ENCODE peak calls at places on chromosomes 1 and 21, in ten cellular contexts. J is MV-4-11; X is type B pancreatic cell; G is KG1; W is GM19239; K is NCI-H1105 treated with DMSO at 0.1 percent for 48 hours; A is hepatic stellate cell; T is cardiac fibroblast; M is substantia nigra; F is stimulated activated CD4-positive, alpha-beta T cell treated with anti-CD3 and anti-CD28 coated beads, TNF-alpha, amount 100 ng/mL, for 1 hour. B is an unnamed sample.

GRCh38 chr1:89871768-89872473 is 51.1 kb downstream of the LRRC8D start:
- DNase-seq in K (no peak), A (no peak), X (no peak), F (no peak), G (no peak), T (peak), W (no peak), J (no peak), M (no peak), B (no peak)

GRCh38 chr1:235468970-235469369 is 35.3 kb downstream of the B3GALNT2 start:
- DNase-seq in T (peak), G (no peak), F (no peak), K (no peak), W (no peak), A (peak), M (no peak), J (no peak), X (no peak), B (peak)

GRCh38 chr1:16208270-16208987 is 4.0 kb downstream of the ARHGEF19 start:
- DNase-seq in M (no peak), K (no peak), X (no peak), F (no peak), T (peak), J (peak), G (no peak), A (no peak), W (no peak), B (peak)

GRCh38 chr1:7752512-7753417 is 18.3 kb upstream of the VAMP3 start:
- DNase-seq in W (no peak), A (peak), K (peak), X (no peak), M (no peak), J (peak), F (peak), T (peak), G (peak), B (peak)

GRCh38 chr1:54882483-54882882 is 4.5 kb downstream of the DHCR24 start:
- DNase-seq in G (no peak), A (no peak), K (no peak), W (no peak), J (no peak), T (no peak), X (no peak), F (no peak), M (no peak), B (no peak)

GRCh38 chr1:179366093-179366800 is 476 bp downstream of the AXDND1 start:
- DNase-seq in M (no peak), G (peak), K (peak), T (peak), J (no peak), X (no peak), A (peak), W (no peak), F (no peak), B (peak)

GRCh38 chr1:91018006-91018405 is 3.8 kb downstream of the ZNF644 start:
- DNase-seq in G (no peak), T (peak), K (no peak), A (peak), F (no peak), J (peak), X (no peak), W (no peak), M (no peak), B (peak)

GRCh38 chr1:99638853-99639252 is 7.1 kb upstream of the PALMD start:
- DNase-seq in K (no peak), A (no peak), X (no peak), J (no peak), G (no peak), M (no peak), T (no peak), F (no peak), W (no peak), B (no peak)

GRCh38 chr1:38814984-38815464 is 44.5 kb downstream of the RRAGC start:
- DNase-seq in J (no peak), X (no peak), A (no peak), F (no peak), T (no peak), G (no peak), M (no peak), K (no peak), W (no peak), B (no peak)

GRCh38 chr1:55530749-55531478 is 315.8 kb upstream of the USP24 start:
- DNase-seq in K (no peak), W (no peak), G (no peak), T (no peak), F (no peak), X (no peak), J (no peak), M (no peak), A (no peak), B (no peak)

GRCh38 chr1:89277725-89278124 is 5.1 kb upstream of the GBP5 start:
- DNase-seq in A (no peak), F (no peak), K (no peak), T (no peak), M (no peak), W (no peak), G (no peak), J (peak), X (no peak), B (peak)

GRCh38 chr1:56374026-56374974 is 205.1 kb downstream of the PLPP3 start:
- DNase-seq in X (no peak), M (no peak), A (no peak), W (no peak), G (no peak), F (no peak), K (peak), T (peak), J (no peak), B (no peak)

GRCh38 chr1:7424352-7424890 is 346.7 kb upstream of the VAMP3 start:
- DNase-seq in J (no peak), M (no peak), A (peak), G (no peak), K (no peak), W (no peak), X (no peak), T (peak), F (no peak), B (peak)

GRCh38 chr1:240619901-240620621 is 8.1 kb upstream of the GREM2 start:
- DNase-seq in K (no peak), M (no peak), J (no peak), A (no peak), G (no peak), T (no peak), F (no peak), X (no peak), W (no peak), B (no peak)

GRCh38 chr21:39610705-39611104 is 2.0 kb upstream of the B3GALT5 start:
- DNase-seq in T (no peak), G (no peak), K (no peak), A (no peak), F (no peak), J (no peak), X (no peak), M (no peak), W (no peak), B (no peak)

GRCh38 chr1:78651247-78651646 is 1.6 kb downstream of the IFI44 start:
- DNase-seq in J (no peak), F (no peak), A (no peak), W (no peak), M (no peak), T (no peak), K (no peak), G (peak), X (no peak), B (peak)

GRCh38 chr21:45901061-45901690 is 80.4 kb upstream of the COL6A1 start:
- DNase-seq in F (no peak), G (no peak), M (no peak), A (no peak), W (no peak), T (no peak), K (no peak), J (no peak), X (no peak), B (no peak)

GRCh38 chr1:205013683-205014367 is 29.2 kb upstream of the CNTN2 start:
- DNase-seq in T (peak), F (no peak), W (no peak), M (peak), G (no peak), J (no peak), X (no peak), K (peak), A (no peak), B (peak)

GRCh38 chr1:107264561-107264960 is 123.7 kb downstream of the NTNG1 start:
- DNase-seq in J (no peak), X (no peak), T (no peak), K (no peak), A (no peak), G (no peak), M (no peak), F (no peak), W (no peak), B (peak)